ENCODE peak calls at places on chromosomes 6 and 20, in ten cellular contexts. A is IMR-90; H is stimulated activated CD4-positive, alpha-beta T cell treated with anti-CD3 and anti-CD28 coated beads, Interleukin-1b, Interleukin-23, amount 100 ng/mL, for 24 hours; F is T1000; D is Daoy; P is hippocampal formation; Z is GF-D8; N is foreskin fibroblast; I is HFFc6; Q is activated CD4-positive, CD25-positive, alpha-beta regulatory T cell. T is an unnamed sample.

GRCh38 chr20:13205402-13205801 is 15.7 kb upstream of the ISM1 start:
- DNase-seq in Q (no peak), D (no peak), H (no peak), Z (no peak), A (no peak), N (no peak), I (no peak), P (no peak), F (no peak), T (no peak)

GRCh38 chr20:22866757-22867425 is 168.2 kb upstream of the SSTR4 start:
- DNase-seq in A (no peak), Q (no peak), Z (no peak), D (no peak), N (peak), I (no peak), H (no peak), F (no peak), P (no peak), T (no peak)

GRCh38 chr20:33693741-33694645 is 7.8 kb upstream of the E2F1 start:
- DNase-seq in I (no peak), P (peak), Q (no peak), D (no peak), N (no peak), F (no peak), A (no peak), Z (no peak), H (no peak), T (no peak)

GRCh38 chr6:106039836-106040592 is 46.1 kb upstream of the PRDM1 start:
- DNase-seq in Z (no peak), F (no peak), Q (no peak), I (no peak), N (no peak), D (no peak), P (no peak), A (no peak), H (no peak), T (no peak)

GRCh38 chr6:135605278-135605790 is 107.8 kb upstream of the AHI1 start:
- DNase-seq in F (no peak), I (no peak), Q (no peak), H (no peak), P (no peak), A (no peak), D (no peak), N (no peak), Z (no peak), T (no peak)

GRCh38 chr20:48995599-48995998 is 50.5 kb upstream of the CSE1L start:
- DNase-seq in P (no peak), D (no peak), F (no peak), I (no peak), Z (no peak), A (no peak), N (no peak), Q (no peak), H (no peak), T (no peak)

GRCh38 chr6:168941036-168941435 is 312.6 kb downstream of the THBS2 start:
- DNase-seq in P (no peak), D (no peak), A (no peak), H (no peak), Z (no peak), N (no peak), Q (no peak), F (no peak), I (no peak), T (no peak)

GRCh38 chr20:45972500-45973183 is 639 bp upstream of the ZNF335 start:
- DNase-seq in I (no peak), F (no peak), Q (no peak), D (peak), Z (no peak), N (peak), H (no peak), P (no peak), A (no peak), T (no peak)